ENCODE peak calls at places on chromosome 5, in nine cellular contexts. N, S, Y, H, W, C, P, B and A are unnamed samples.
A peak's percentile ranks its signal among the peaks of the same experiment; 100 is the strongest.

GRCh38 chr5:147619281-147619680 is 109.4 kb upstream of the DPYSL3 start:
- DNase-seq in W (no peak), P (no peak), N (no peak), Y (no peak), S (no peak), B (no peak), H (no peak), C (no peak), A (no peak)

GRCh38 chr5:133814152-133814551 is 154.3 kb downstream of the C5orf15 start:
- DNase-seq in H (no peak), N (no peak), C (no peak), Y (no peak), W (no peak), P (no peak), B (no peak), S (no peak), A (no peak)

GRCh38 chr5:132083065-132083678 is 9.6 kb downstream of the CSF2 start:
- DNase-seq in P (no peak), H (no peak), B (peak; percentile 70), W (no peak), Y (no peak), N (no peak), C (no peak), S (no peak), A (no peak)

GRCh38 chr5:113748403-113748802 is 234.9 kb downstream of the YTHDC2 start:
- DNase-seq in S (peak; percentile 74), N (no peak), B (no peak), P (no peak), H (no peak), Y (no peak), C (no peak), W (no peak), A (no peak)

GRCh38 chr5:37840036-37840909 is at the start of gene GDNF:
- DNase-seq in N (no peak), H (peak; percentile 43), C (no peak), B (no peak), Y (peak; percentile 34), W (peak; percentile 59), P (no peak), S (peak; percentile 22), A (no peak)

GRCh38 chr5:151454889-151455288 is 7.5 kb downstream of the SLC36A1 start:
- DNase-seq in W (no peak), N (no peak), P (no peak), B (no peak), S (no peak), H (no peak), Y (no peak), C (no peak), A (no peak)

GRCh38 chr5:143693691-143694252 is 118.2 kb upstream of the HMHB1 start:
- DNase-seq in Y (no peak), B (no peak), H (no peak), N (no peak), S (peak; percentile 48), C (no peak), W (no peak), P (no peak), A (no peak)

GRCh38 chr5:85263125-85263524 is 878.4 kb upstream of the EDIL3 start:
- DNase-seq in N (no peak), W (no peak), Y (no peak), H (no peak), P (no peak), B (no peak), C (no peak), S (no peak), A (no peak)

GRCh38 chr5:92748072-92748676 is 832.8 kb downstream of the NR2F1-AS1 start:
- DNase-seq in B (no peak), W (no peak), N (no peak), P (no peak), H (no peak), S (no peak), C (no peak), Y (no peak), A (no peak)

GRCh38 chr5:111060169-111060568 is 11.3 kb upstream of the TSLP start:
- DNase-seq in P (no peak), W (no peak), H (no peak), Y (no peak), N (no peak), C (no peak), S (no peak), B (no peak), A (no peak)

GRCh38 chr5:81534481-81534840 is 140.5 kb upstream of the ACOT12 start:
- DNase-seq in W (no peak), S (no peak), P (no peak), Y (no peak), C (no peak), N (no peak), H (no peak), B (no peak), A (no peak)

GRCh38 chr5:69238760-69239251 is 4.1 kb downstream of the CDK7 start:
- DNase-seq in W (no peak), B (no peak), P (no peak), N (no peak), Y (no peak), C (peak; percentile 69), S (peak; percentile 79), H (no peak), A (no peak)

GRCh38 chr5:66410056-66410455 is 186.1 kb upstream of the MAST4 start:
- DNase-seq in C (no peak), Y (no peak), S (no peak), W (peak; percentile 36), B (no peak), H (no peak), P (no peak), N (no peak), A (no peak)

GRCh38 chr5:88979244-88979643 is 96.3 kb upstream of the MEF2C start:
- DNase-seq in N (no peak), Y (no peak), H (no peak), C (no peak), S (no peak), P (peak; percentile 20), W (no peak), B (no peak), A (no peak)

GRCh38 chr5:142800776-142801494 is 30.8 kb downstream of the ARHGAP26 start:
- DNase-seq in Y (no peak), N (no peak), P (no peak), B (no peak), H (no peak), C (no peak), S (no peak), W (no peak), A (no peak)

DNA sequence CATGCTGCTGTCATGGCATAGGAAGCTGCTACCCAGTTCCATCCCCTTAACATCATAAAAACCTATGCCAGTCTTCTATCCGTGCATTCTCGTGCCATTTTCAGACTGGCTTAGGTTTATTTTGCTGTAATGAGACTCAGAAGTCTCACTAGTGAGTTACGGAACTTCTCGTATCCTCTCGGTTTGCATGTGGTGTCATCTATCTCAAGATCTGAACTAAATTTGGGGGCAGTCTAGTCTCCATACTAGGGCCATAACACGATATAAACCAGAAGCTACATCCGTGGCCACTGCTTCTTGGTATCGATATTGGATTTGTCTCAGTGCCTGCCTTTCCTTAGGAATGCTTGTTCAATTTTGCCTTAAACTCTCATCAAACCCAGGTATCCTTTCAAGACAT is 771.2 kb upstream of the CDH10 start:
- DNase-seq in C (no peak), S (no peak), H (no peak), N (no peak), W (no peak), P (no peak), B (no peak), Y (no peak), A (no peak)
- TF ChIP-seq POLR2AphosphoS5 in C (no peak), S (no peak), H (no peak), N (peak; percentile 75), W (no peak), P (no peak), B (no peak), Y (no peak), A (no peak)

GRCh38 chr5:123754167-123754840 is 242.3 kb downstream of the CSNK1G3 start:
- DNase-seq in H (no peak), C (no peak), W (peak; percentile 36), B (no peak), P (no peak), N (no peak), S (no peak), Y (no peak), A (no peak)
- H3K27me3 ChIP-seq in H (no peaks in the 10 kb centered on the region), C (no peaks in the 10 kb centered on the region), W (no peaks in the 10 kb centered on the region), B (no peaks in the 10 kb centered on the region), P (no peaks in the 10 kb centered on the region), N (no peaks in the 10 kb centered on the region), S (no peaks in the 10 kb centered on the region), Y (no peaks in the 10 kb centered on the region), A (no peaks in the 10 kb centered on the region)

GRCh38 chr5:157267766-157268480 is 2.0 kb downstream of the CYFIP2 start:
- DNase-seq in C (no peak), Y (no peak), P (no peak), H (no peak), N (no peak), B (no peak), S (no peak), W (no peak), A (no peak)

GRCh38 chr5:157269165-157269671 is 3.3 kb downstream of the CYFIP2 start:
- DNase-seq in Y (no peak), B (no peak), P (peak; percentile 81), C (no peak), W (no peak), S (no peak), H (no peak), N (no peak), A (no peak)

GRCh38 chr5:157267025-157267424 is 1.1 kb downstream of the CYFIP2 start:
- DNase-seq in W (no peak), Y (no peak), N (no peak), H (no peak), P (no peak), C (no peak), S (no peak), B (no peak), A (no peak)

GRCh38 chr5:157265714-157266285 is at the start of gene CYFIP2:
- DNase-seq in N (no peak), P (no peak), S (peak; percentile 30), W (peak; percentile 96), Y (peak; percentile 76), C (no peak), H (peak; percentile 80), B (peak; percentile 96), A (no peak)

DNA sequence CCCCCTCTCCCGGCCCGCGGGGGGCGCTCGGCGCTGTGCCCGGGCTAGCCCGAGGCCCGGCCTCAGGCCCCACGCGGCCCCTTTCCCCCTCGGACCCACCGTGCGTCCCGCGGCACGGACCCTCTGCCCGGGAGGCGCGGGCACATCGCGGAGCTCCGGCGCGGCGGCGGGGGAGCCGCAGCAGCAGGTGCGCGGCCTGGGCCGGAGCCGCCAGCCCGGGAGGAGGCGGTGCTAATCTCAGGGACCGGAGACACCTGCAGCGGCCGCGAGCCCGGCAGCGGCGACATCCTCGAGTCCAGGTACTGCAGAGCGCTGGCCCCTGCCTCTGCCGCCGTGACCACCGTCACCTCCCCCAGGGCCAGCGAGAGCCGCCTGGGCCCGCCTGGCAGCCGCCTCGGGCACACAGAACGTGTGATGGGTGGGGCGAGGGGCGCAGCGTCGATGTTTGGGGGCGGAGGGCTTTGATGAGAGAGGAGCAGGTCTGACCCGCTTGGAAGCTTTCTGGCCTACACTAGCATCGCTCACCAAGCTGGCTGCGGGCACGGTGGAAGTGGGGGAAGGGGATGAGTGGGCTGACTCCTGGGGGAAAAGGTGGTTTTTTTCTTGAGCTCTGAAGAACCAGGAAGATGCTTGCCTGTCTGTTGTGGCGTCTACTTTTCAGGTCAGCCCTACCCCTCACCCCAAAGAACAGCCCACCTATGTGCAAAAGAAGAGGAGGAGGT is 524 bp downstream of the CYFIP2 start:
- DNase-seq in S (peak; percentile 6), Y (peak; percentile 50), B (peak; percentile 94), P (no peak), W (no peak), H (peak; percentile 66), N (no peak), C (no peak), A (no peak)
- TF ChIP-seq CTCF in S (peak; percentile 4), Y (no peak), B (no peak), P (no peak), W (peak; percentile 23), H (no peak), N (no peak), C (peak; percentile 20), A (no peak)

GRCh38 chr5:55232194-55232984 is 1.0 kb downstream of the CCNO start:
- DNase-seq in B (peak; percentile 73), W (peak; percentile 39), S (peak; percentile 24), H (peak; percentile 49), C (no peak), P (no peak), N (no peak), Y (peak; percentile 54), A (no peak)
- TF ChIP-seq POLR2AphosphoS5 in B (peak; percentile 15), W (no peak), S (no peak), H (no peak), C (no peak), P (no peak), N (no peak), Y (no peak), A (no peak)